ENCODE peak calls at places on chromosome 1, in eight cellular contexts. G is endodermal cell, Q is GM10248, P is Panc1, S is cardiac fibroblast, D is cardiac muscle cell, J is GM13976, B is GM20000. F is an unnamed sample.

GRCh38 chr1:112146201-112146715 is 156.8 kb upstream of the KCND3 start:
- DNase-seq in G (no peak), Q (no peak), P (no peak), S (no peak), D (no peak), J (no peak), B (no peak), F (no peak)

GRCh38 chr1:12067900-12068821 is 5.1 kb downstream of the TNFRSF8 start:
- DNase-seq in G (peak), Q (peak), P (no peak), S (peak), D (peak), J (peak), B (peak), F (peak)

GRCh38 chr1:154730251-154730650 is 122.3 kb upstream of the ADAR start:
- DNase-seq in G (no peak), Q (no peak), P (no peak), S (peak), D (no peak), J (no peak), B (no peak), F (no peak)

GRCh38 chr1:204931313-204931712 is 60.7 kb downstream of the NFASC start:
- DNase-seq in G (peak), Q (no peak), P (no peak), S (peak), D (no peak), J (no peak), B (no peak), F (no peak)

GRCh38 chr1:242745079-242745478 is 220.6 kb upstream of the PLD5 start:
- DNase-seq in G (no peak), Q (no peak), P (no peak), S (no peak), D (peak), J (no peak), B (no peak), F (no peak)

GRCh38 chr1:62362061-62362951 is 43.1 kb upstream of the KANK4 start:
- DNase-seq in G (no peak), Q (no peak), P (no peak), S (no peak), D (no peak), J (no peak), B (no peak), F (no peak)

GRCh38 chr1:158813159-158813558 is 18.0 kb upstream of the MNDA start:
- DNase-seq in G (no peak), Q (no peak), P (no peak), S (no peak), D (no peak), J (no peak), B (no peak), F (no peak)

GRCh38 chr1:87024936-87025537 is 110.6 kb downstream of the HS2ST1 start:
- DNase-seq in G (peak), Q (peak), P (peak), S (peak), D (peak), J (peak), B (peak), F (no peak)

GRCh38 chr1:7752512-7753417 is 18.3 kb upstream of the VAMP3 start:
- DNase-seq in G (peak), Q (peak), P (peak), S (peak), D (peak), J (peak), B (peak), F (peak)

GRCh38 chr1:165288301-165289120 is 68.0 kb downstream of the LMX1A start:
- DNase-seq in G (peak), Q (no peak), P (no peak), S (no peak), D (no peak), J (no peak), B (no peak), F (no peak)

GRCh38 chr1:4071675-4072074 is 171.6 kb upstream of the C1orf174 start:
- DNase-seq in G (no peak), Q (no peak), P (no peak), S (no peak), D (no peak), J (no peak), B (no peak), F (no peak)

GRCh38 chr1:159838715-159839114 is 12.0 kb downstream of the SLAMF8 start:
- DNase-seq in G (no peak), Q (no peak), P (no peak), S (no peak), D (no peak), J (no peak), B (no peak), F (no peak)

GRCh38 chr1:159832309-159832708 is 5.6 kb downstream of the SLAMF8 start:
- DNase-seq in G (no peak), Q (no peak), P (no peak), S (no peak), D (no peak), J (no peak), B (no peak), F (no peak)

GRCh38 chr1:159839135-159839849 is 12.6 kb downstream of the SLAMF8 start:
- DNase-seq in G (no peak), Q (peak), P (no peak), S (no peak), D (no peak), J (peak), B (peak), F (no peak)

GRCh38 chr1:159835366-159835765 is 8.7 kb downstream of the SLAMF8 start:
- DNase-seq in G (no peak), Q (no peak), P (no peak), S (no peak), D (no peak), J (no peak), B (no peak), F (no peak)

GRCh38 chr1:159835862-159836518 is 9.3 kb downstream of the SLAMF8 start:
- DNase-seq in G (no peak), Q (no peak), P (no peak), S (no peak), D (no peak), J (no peak), B (no peak), F (no peak)
- TF ChIP-seq CTCF in G (peak), Q (no peak), P (no peak), S (peak), D (peak), J (no peak), B (no peak), F (no peak)

DNA sequence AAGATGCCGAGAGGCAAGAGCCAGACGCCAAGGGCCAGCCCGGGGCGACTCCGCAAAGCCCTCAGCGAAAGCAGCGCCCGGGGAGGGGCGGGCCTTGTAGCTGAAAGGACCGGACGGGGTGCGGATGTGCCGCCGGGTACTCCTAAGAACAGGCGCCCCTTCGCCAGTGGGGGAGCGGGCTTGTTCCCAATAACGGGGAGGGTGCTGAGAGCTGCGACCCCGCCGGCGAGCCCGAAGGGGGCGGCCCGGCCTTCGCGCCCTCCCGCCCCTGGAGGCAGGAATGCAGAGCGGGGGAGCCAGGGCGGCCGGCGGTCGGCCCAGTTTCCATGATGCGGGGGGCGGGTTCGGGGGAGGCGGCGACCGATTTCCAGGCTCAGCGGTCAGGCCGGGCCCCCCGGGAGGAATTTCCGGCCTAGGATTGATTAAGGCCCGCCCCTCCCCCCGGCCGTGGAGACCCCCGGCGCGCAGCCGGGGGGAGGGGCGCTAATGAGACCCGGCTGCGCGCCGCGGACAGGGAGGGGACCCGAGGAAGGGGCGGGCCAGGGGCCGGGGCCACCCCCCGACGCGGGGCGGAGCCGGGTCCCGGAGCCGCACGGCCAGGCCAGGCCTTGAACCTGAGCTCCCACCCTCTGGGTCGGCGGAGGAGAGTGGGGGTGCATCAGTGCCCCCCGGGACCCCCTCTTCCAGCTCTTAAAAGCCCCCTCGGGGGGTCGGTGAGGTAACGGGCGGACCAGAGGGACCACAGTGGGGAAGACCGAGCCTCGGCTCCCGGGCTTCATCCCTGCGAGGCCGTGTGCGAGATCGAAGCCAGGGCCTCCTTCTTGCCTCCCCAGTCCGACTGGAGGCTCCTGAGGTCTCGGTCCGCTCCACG is 898 bp upstream of the TMEM200B start:
- DNase-seq in G (peak), Q (peak), P (no peak), S (peak), D (peak), J (peak), B (peak), F (peak)
- TF ChIP-seq CTCF in G (peak), Q (no peak), P (no peak), S (peak), D (peak), J (no peak), B (no peak), F (no peak)

GRCh38 chr1:238999944-239000343 is 386.4 kb upstream of the CHRM3 start:
- DNase-seq in G (no peak), Q (no peak), P (no peak), S (no peak), D (no peak), J (no peak), B (no peak), F (no peak)
- TF ChIP-seq CTCF in G (no peak), Q (no peak), P (no peak), S (no peak), D (no peak), J (no peak), B (no peak), F (no peak)

GRCh38 chr1:179091691-179092165 is 9.9 kb downstream of the TOR3A start:
- DNase-seq in G (no peak), Q (no peak), P (no peak), S (peak), D (no peak), J (no peak), B (no peak), F (no peak)

GRCh38 chr1:179092896-179093461 is 11.1 kb downstream of the TOR3A start:
- DNase-seq in G (no peak), Q (no peak), P (no peak), S (no peak), D (no peak), J (no peak), B (no peak), F (no peak)

GRCh38 chr1:179090923-179091322 is 9.1 kb downstream of the TOR3A start:
- DNase-seq in G (no peak), Q (no peak), P (no peak), S (no peak), D (no peak), J (no peak), B (no peak), F (no peak)

GRCh38 chr1:179089827-179090482 is 8.1 kb downstream of the TOR3A start:
- DNase-seq in G (no peak), Q (no peak), P (no peak), S (no peak), D (no peak), J (no peak), B (no peak), F (no peak)

GRCh38 chr1:179090522-179090921 is 8.7 kb downstream of the TOR3A start:
- DNase-seq in G (no peak), Q (no peak), P (no peak), S (no peak), D (no peak), J (no peak), B (no peak), F (no peak)
- TF ChIP-seq CTCF in G (peak), Q (no peak), P (no peak), S (peak), D (no peak), J (no peak), B (no peak), F (no peak)

GRCh38 chr1:245260883-245261282 is 106.1 kb downstream of the KIF26B start:
- DNase-seq in G (no peak), Q (no peak), P (no peak), S (no peak), D (no peak), J (no peak), B (no peak), F (no peak)

GRCh38 chr1:245261786-245262185 is 107.0 kb downstream of the KIF26B start:
- DNase-seq in G (no peak), Q (no peak), P (no peak), S (no peak), D (no peak), J (no peak), B (no peak), F (no peak)

GRCh38 chr1:245262876-245263625 is 108.3 kb downstream of the KIF26B start:
- DNase-seq in G (no peak), Q (no peak), P (no peak), S (no peak), D (no peak), J (no peak), B (no peak), F (no peak)

GRCh38 chr1:245258271-245258920 is 103.6 kb downstream of the KIF26B start:
- DNase-seq in G (no peak), Q (no peak), P (no peak), S (no peak), D (no peak), J (no peak), B (no peak), F (no peak)

GRCh38 chr1:245260116-245260882 is 105.5 kb downstream of the KIF26B start:
- DNase-seq in G (no peak), Q (no peak), P (no peak), S (no peak), D (no peak), J (no peak), B (no peak), F (no peak)
- TF ChIP-seq CTCF in G (no peak), Q (no peak), P (no peak), S (no peak), D (no peak), J (no peak), B (no peak), F (no peak)

DNA sequence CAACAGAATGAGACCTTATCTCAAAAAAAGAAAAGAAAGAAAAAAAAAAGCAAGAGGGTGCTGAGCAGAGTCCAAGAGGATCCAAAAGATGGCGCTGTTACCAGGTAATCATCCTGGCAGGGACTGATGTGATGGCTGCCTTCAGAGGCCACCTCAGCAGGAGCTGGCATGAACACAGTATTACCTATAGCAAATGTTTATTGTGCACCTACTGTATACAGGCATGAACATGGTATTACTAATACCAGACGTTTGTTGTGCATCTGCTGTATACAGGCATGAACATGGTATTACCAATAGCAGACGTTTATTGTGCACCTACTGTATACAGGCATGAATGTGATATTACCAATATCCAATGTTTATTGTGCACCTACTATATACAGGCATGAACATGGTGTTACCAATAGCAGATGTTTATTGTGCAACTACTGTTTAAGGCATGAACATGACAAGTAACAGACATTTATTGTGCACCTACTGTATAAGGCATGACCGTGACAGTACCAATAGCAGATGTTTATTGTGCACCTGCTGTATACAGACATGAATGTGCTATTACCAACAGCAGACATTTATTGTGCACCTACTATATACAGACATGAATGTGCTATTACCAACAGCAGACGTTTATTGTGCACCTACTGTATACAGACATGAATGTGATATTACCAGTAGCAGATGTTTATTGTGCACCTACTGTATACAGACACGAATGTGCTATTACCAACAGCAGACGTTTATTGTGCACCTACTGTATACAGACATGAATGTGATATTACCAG is 115.1 kb upstream of the TMEM51 start:
- DNase-seq in G (peak), Q (no peak), P (peak), S (peak), D (peak), J (no peak), B (no peak), F (peak)
- TF ChIP-seq CTCF in G (peak), Q (peak), P (peak), S (no peak), D (peak), J (no peak), B (peak), F (peak)

GRCh38 chr1:92066321-92066720 is 8.9 kb downstream of the SETSIP start:
- DNase-seq in G (no peak), Q (no peak), P (no peak), S (no peak), D (no peak), J (no peak), B (no peak), F (no peak)

GRCh38 chr1:92070892-92071291 is 4.3 kb downstream of the SETSIP start:
- DNase-seq in G (no peak), Q (no peak), P (no peak), S (no peak), D (no peak), J (no peak), B (no peak), F (no peak)

DNA sequence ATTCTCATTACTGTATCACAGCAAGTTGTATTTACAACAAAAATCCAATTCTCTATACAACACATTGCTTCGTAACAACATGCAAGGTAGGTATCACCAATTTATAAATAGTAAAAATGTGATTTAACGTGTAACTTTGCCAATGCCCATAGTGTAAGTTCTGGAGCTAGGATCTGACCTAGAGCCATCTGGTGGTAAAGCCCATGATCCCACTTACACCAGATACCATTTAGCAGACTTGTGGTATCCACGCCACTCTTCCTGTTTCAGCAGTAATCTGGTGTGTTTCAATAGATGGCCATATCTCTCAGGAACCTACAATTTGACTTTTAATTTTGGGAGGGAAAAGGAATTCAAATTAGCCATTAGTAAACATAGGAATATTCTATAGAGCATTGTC is 10.2 kb downstream of the SETSIP start:
- DNase-seq in G (no peak), Q (no peak), P (no peak), S (no peak), D (no peak), J (no peak), B (no peak), F (no peak)
- TF ChIP-seq CTCF in G (peak), Q (no peak), P (peak), S (no peak), D (no peak), J (no peak), B (no peak), F (no peak)

GRCh38 chr1:52748119-52748518 is 21.9 kb downstream of the ZYG11B start:
- DNase-seq in G (no peak), Q (no peak), P (no peak), S (peak), D (no peak), J (no peak), B (no peak), F (no peak)
- TF ChIP-seq CTCF in G (peak), Q (no peak), P (no peak), S (no peak), D (no peak), J (no peak), B (no peak), F (peak)

GRCh38 chr1:201020647-201021332 is 2.7 kb downstream of the KIF21B start:
- DNase-seq in G (peak), Q (no peak), P (no peak), S (peak), D (no peak), J (no peak), B (no peak), F (peak)

GRCh38 chr1:201022178-201022823 is 1.2 kb downstream of the KIF21B start:
- DNase-seq in G (no peak), Q (no peak), P (no peak), S (no peak), D (no peak), J (no peak), B (no peak), F (no peak)

GRCh38 chr1:201019321-201019977 is 4.1 kb downstream of the KIF21B start:
- DNase-seq in G (peak), Q (peak), P (no peak), S (peak), D (no peak), J (peak), B (peak), F (peak)

GRCh38 chr1:201021333-201022177 is 2.0 kb downstream of the KIF21B start:
- DNase-seq in G (peak), Q (peak), P (no peak), S (no peak), D (no peak), J (no peak), B (peak), F (peak)

GRCh38 chr1:201020040-201020591 is 3.4 kb downstream of the KIF21B start:
- DNase-seq in G (peak), Q (no peak), P (no peak), S (no peak), D (no peak), J (no peak), B (peak), F (peak)
- TF ChIP-seq CTCF in G (no peak), Q (no peak), P (no peak), S (no peak), D (no peak), J (no peak), B (no peak), F (no peak)

GRCh38 chr1:191831572-191831971 is 326.7 kb upstream of the RGS18 start:
- DNase-seq in G (no peak), Q (no peak), P (no peak), S (peak), D (no peak), J (no peak), B (no peak), F (no peak)
- TF ChIP-seq CTCF in G (peak), Q (no peak), P (no peak), S (no peak), D (no peak), J (no peak), B (no peak), F (no peak)

F was measured in activated CD8-positive, alpha-beta T cell treated with anti-CD3 and anti-CD28 coated beads for 36 hours.